ENCODE peak calls at places on chromosomes 12 and 14, in six cellular contexts. U is IMR-90, Z is ovary, R is endothelial cell, C is Peyer's patch, X is RWPE1. T is an unnamed sample.

GRCh38 chr14:94158239-94158888 is 15.8 kb upstream of the PPP4R4 start:
- DNase-seq in U (no peak), Z (no peak), R (no peak), C (no peak), X (no peak), T (no peak)

GRCh38 chr12:109058773-109059172 is 6.4 kb downstream of the USP30 start:
- DNase-seq in U (no peak), Z (no peak), R (no peak), C (no peak), X (no peak), T (no peak)

GRCh38 chr12:119693006-119693405 is 25.1 kb downstream of the PRKAB1 start:
- DNase-seq in U (peak; percentile 90), Z (no peak), R (no peak), C (no peak), X (peak; percentile 46), T (no peak)

GRCh38 chr12:116609715-116610114 is 50.5 kb downstream of the MAP1LC3B2 start:
- DNase-seq in U (no peak), Z (no peak), R (peak; percentile 50), C (peak; percentile 42), X (no peak), T (no peak)

GRCh38 chr12:82425241-82425640 is 66.9 kb downstream of the METTL25 start:
- DNase-seq in U (peak; percentile 73), Z (no peak), R (no peak), C (no peak), X (no peak), T (no peak)

GRCh38 chr14:65035049-65035448 is 48.4 kb downstream of the FNTB start:
- DNase-seq in U (no peak), Z (peak; percentile 87), R (no peak), C (no peak), X (no peak), T (no peak)

GRCh38 chr14:61350871-61351270 is 29.5 kb downstream of the PRKCH start:
- DNase-seq in U (no peak), Z (no peak), R (no peak), C (no peak), X (no peak), T (no peak)

GRCh38 chr14:26008290-26008689 is 589.5 kb downstream of the NOVA1 start:
- DNase-seq in U (no peak), Z (no peak), R (peak; percentile 45), C (no peak), X (no peak), T (no peak)

GRCh38 chr12:117114784-117115183 is 15.6 kb upstream of the TESC start:
- DNase-seq in U (no peak), Z (no peak), R (no peak), C (no peak), X (no peak), T (no peak)

GRCh38 chr12:127929172-127929571 is 337.8 kb upstream of the TMEM132C start:
- DNase-seq in U (no peak), Z (no peak), R (no peak), C (no peak), X (no peak), T (no peak)

GRCh38 chr14:61466249-61466904 is 145.0 kb downstream of the PRKCH start:
- DNase-seq in U (peak; percentile 98), Z (peak; percentile 52), R (no peak), C (no peak), X (peak; percentile 87), T (no peak)

GRCh38 chr12:28035483-28035882 is 63.0 kb upstream of the PTHLH start:
- DNase-seq in U (peak; percentile 87), Z (no peak), R (no peak), C (no peak), X (peak; percentile 53), T (no peak)

DNA sequence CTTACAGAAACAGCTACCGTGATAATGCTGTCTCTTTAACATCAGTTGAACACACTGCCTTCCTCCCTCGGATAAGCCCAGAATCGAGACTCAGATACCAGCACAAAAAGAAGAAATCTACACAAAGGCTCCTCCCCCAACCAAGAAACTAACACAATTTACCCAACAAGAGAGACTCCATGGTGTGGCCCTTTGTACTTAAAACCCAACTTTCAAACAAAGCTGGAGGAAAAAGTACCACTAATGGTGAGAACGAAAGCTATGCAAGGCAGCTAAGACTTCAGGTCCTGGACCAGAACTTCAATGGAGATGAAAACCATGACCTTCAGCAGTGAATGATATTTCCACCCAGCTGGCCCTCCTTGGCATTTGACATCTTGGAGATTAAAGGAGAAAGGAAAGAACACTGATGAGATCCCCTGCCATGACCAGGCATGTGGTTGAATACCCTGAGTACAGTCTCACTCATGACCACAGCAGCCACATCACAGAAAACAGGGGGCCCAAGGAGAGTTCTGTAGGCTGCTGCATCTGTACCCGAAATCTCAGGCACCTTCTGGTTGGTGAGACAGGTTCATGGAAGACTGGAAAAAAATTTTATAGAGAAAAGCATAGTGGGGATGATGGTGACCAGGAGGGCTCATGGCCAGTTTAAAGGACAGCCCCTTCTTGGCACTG is 36.7 kb downstream of the RBM19 start:
- DNase-seq in U (no peak), Z (no peak), R (no peak), C (no peak), X (no peak), T (no peak)
- TF ChIP-seq CTCF in U (no peak), Z (no peak), R (no peak), C (no peak), X (no peak), T (no peak)

GRCh38 chr14:23138173-23138535 is 19.1 kb upstream of the CEBPE start:
- DNase-seq in U (no peak), Z (no peak), R (no peak), C (no peak), X (peak; percentile 73), T (no peak)
- TF ChIP-seq CTCF in U (no peak), Z (no peak), R (no peak), C (no peak), X (no peak), T (no peak)

GRCh38 chr12:88681271-88681670 is 101.0 kb upstream of the KITLG start:
- DNase-seq in U (no peak), Z (no peak), R (no peak), C (no peak), X (no peak), T (no peak)

GRCh38 chr12:88684610-88685009 is 104.3 kb upstream of the KITLG start:
- DNase-seq in U (no peak), Z (no peak), R (no peak), C (no peak), X (no peak), T (no peak)

GRCh38 chr12:88683628-88684027 is 103.4 kb upstream of the KITLG start:
- DNase-seq in U (no peak), Z (no peak), R (no peak), C (no peak), X (no peak), T (no peak)

DNA sequence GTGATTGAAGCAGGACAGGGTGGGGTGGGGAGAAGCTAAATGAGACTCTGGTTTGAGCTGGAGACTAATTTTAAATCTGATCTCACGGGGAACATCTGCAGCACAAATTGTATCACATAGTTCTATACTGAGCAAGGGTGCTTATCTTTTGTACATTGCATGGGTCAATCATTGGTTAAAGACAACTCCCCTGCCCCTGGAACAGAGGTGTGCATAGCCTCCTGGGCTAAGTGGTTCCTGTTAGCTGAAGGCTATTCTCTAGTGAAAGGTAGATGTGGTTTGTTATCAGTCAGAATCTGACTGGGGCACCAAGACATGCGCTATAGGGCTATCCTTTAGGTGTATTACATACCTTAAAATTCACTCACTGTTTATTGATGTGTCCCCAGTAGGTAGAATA is 103.9 kb upstream of the KITLG start:
- DNase-seq in U (no peak), Z (no peak), R (no peak), C (no peak), X (no peak), T (no peak)
- TF ChIP-seq CTCF in U (no peak), Z (no peak), R (no peak), C (no peak), X (no peak), T (no peak)

GRCh38 chr14:54338696-54339317 is 58.0 kb upstream of the CDKN3 start:
- DNase-seq in U (peak; percentile 57), Z (no peak), R (peak; percentile 37), C (no peak), X (peak; percentile 34), T (no peak)
- TF ChIP-seq CTCF in U (peak; percentile 63), Z (no peak), R (peak; percentile 19), C (no peak), X (peak; percentile 64), T (no peak)

T was measured in natural killer cell.